ENCODE peak calls at places on chromosome 15, in eight cellular contexts. A, L, W, D, Q, T, S and N are unnamed samples.
A peak's percentile ranks its signal among the peaks of the same experiment; 100 is the strongest.

GRCh38 chr15:31268108-31268501 is 58.5 kb upstream of the KLF13 start:
- DNase-seq in A (no peak), L (no peak), S (no peak), D (no peak), W (no peak), T (no peak), Q (peak; percentile 10), N (no peak)

GRCh38 chr15:27248251-27248650 is 277.3 kb downstream of the GABRG3 start:
- DNase-seq in W (no peak), D (no peak), T (no peak), S (no peak), A (no peak), L (no peak), Q (no peak), N (no peak)

GRCh38 chr15:52709172-52709979 is 30.2 kb upstream of the ATOSA start:
- DNase-seq in T (no peak), Q (peak; percentile 26), D (no peak), S (no peak), A (peak; percentile 54), L (no peak), W (no peak), N (no peak)

GRCh38 chr15:31843426-31844055 is 186.8 kb upstream of the CHRNA7 start:
- DNase-seq in A (no peak), T (no peak), W (no peak), S (no peak), L (no peak), D (no peak), Q (no peak), N (no peak)

GRCh38 chr15:38996111-38996541 is 431.5 kb upstream of the RASGRP1 start:
- DNase-seq in W (peak; percentile 97), D (no peak), S (peak; percentile 95), Q (no peak), T (peak; percentile 87), A (no peak), L (no peak), N (peak; percentile 81)

GRCh38 chr15:33150993-33151392 is 43.5 kb downstream of the FMN1 start:
- DNase-seq in D (no peak), W (no peak), A (no peak), T (no peak), L (no peak), S (no peak), Q (no peak), N (no peak)

GRCh38 chr15:76575177-76576078 is 238.9 kb downstream of the ISL2 start:
- DNase-seq in W (no peak), L (no peak), D (no peak), S (no peak), A (no peak), T (peak; percentile 5), Q (peak; percentile 59), N (no peak)

GRCh38 chr15:49045691-49046112 is 544 bp downstream of the SECISBP2L start:
- DNase-seq in T (peak; percentile 62), S (peak; percentile 32), A (no peak), W (no peak), D (no peak), Q (peak; percentile 54), L (no peak), N (no peak)

GRCh38 chr15:71080705-71081104 is 34.6 kb upstream of the THSD4 start:
- DNase-seq in L (no peak), S (peak; percentile 93), A (no peak), T (peak; percentile 91), Q (no peak), W (peak; percentile 93), D (no peak), N (peak; percentile 94)

GRCh38 chr15:98150531-98150930 is 190.0 kb downstream of the ARRDC4 start:
- DNase-seq in A (no peak), W (no peak), S (no peak), L (no peak), Q (no peak), D (no peak), T (no peak), N (no peak)

GRCh38 chr15:48367483-48367882 is 36.3 kb downstream of the DUT start:
- DNase-seq in A (no peak), Q (no peak), S (peak; percentile 49), D (no peak), T (peak; percentile 88), L (no peak), W (no peak), N (no peak)

GRCh38 chr15:74799843-74800558 is 12.6 kb upstream of the LMAN1L start:
- DNase-seq in S (peak; percentile 66), D (no peak), T (peak; percentile 57), Q (peak; percentile 95), L (peak; percentile 98), A (peak; percentile 76), W (no peak), N (peak; percentile 31)

GRCh38 chr15:40929730-40930429 is 740 bp downstream of the DLL4 start:
- DNase-seq in D (no peak), L (peak; percentile 85), S (peak; percentile 65), A (peak; percentile 53), Q (no peak), W (no peak), T (peak; percentile 68), N (no peak)

GRCh38 chr15:65595960-65596359 is 15.0 kb downstream of the INTS14 start:
- DNase-seq in T (peak; percentile 25), D (no peak), Q (no peak), S (peak; percentile 22), L (no peak), A (no peak), W (no peak), N (no peak)

GRCh38 chr15:83999396-84000120 is 236.0 kb upstream of the GOLGA6L4 start:
- DNase-seq in D (no peak), L (no peak), Q (no peak), T (peak; percentile 22), S (no peak), A (no peak), W (no peak), N (no peak)

GRCh38 chr15:34055868-34056595 is 17.0 kb upstream of the AVEN start:
- DNase-seq in W (peak; percentile 78), D (no peak), L (no peak), T (peak; percentile 82), S (peak; percentile 92), Q (no peak), A (no peak), N (peak; percentile 28)

GRCh38 chr15:99421172-99421656 is 144.6 kb upstream of the MEF2A start:
- DNase-seq in T (peak; percentile 59), Q (no peak), S (peak; percentile 38), L (peak; percentile 45), A (no peak), D (no peak), W (no peak), N (no peak)

GRCh38 chr15:72319360-72319984 is 485 bp downstream of the CELF6 start:
- DNase-seq in A (peak; percentile 77), T (peak; percentile 49), D (peak; percentile 75), W (no peak), S (peak; percentile 67), Q (peak; percentile 76), L (peak; percentile 78), N (no peak)

GRCh38 chr15:57427367-57427821 is 51.1 kb downstream of the CGNL1 start:
- DNase-seq in L (no peak), Q (no peak), T (peak; percentile 16), D (no peak), W (peak; percentile 24), S (peak; percentile 74), A (no peak), N (peak; percentile 3)

GRCh38 chr15:51180009-51180408 is 85.3 kb upstream of the TNFAIP8L3 start:
- DNase-seq in S (no peak), L (no peak), A (no peak), W (no peak), D (no peak), Q (no peak), T (no peak), N (no peak)

GRCh38 chr15:97968380-97968779 is 7.9 kb downstream of the ARRDC4 start:
- DNase-seq in D (no peak), W (peak; percentile 87), A (no peak), L (no peak), Q (no peak), S (peak; percentile 81), T (peak; percentile 32), N (peak; percentile 84)

GRCh38 chr15:57323806-57324589 is 52.3 kb upstream of the CGNL1 start:
- DNase-seq in S (peak; percentile 18), Q (peak; percentile 49), W (no peak), T (peak; percentile 94), L (peak; percentile 94), D (no peak), A (no peak), N (no peak)

GRCh38 chr15:72175186-72176044 is 22.2 kb downstream of the GRAMD2A start:
- DNase-seq in T (no peak), W (no peak), L (peak; percentile 64), A (no peak), Q (no peak), D (no peak), S (no peak), N (no peak)

GRCh38 chr15:46280753-46281521 is 646.1 kb downstream of the SQOR start:
- DNase-seq in Q (no peak), W (no peak), D (no peak), L (no peak), T (no peak), S (no peak), A (no peak), N (no peak)
- TF ChIP-seq CTCF in Q (no peak), W (peak; percentile 25), D (no peak), L (peak; percentile 57), T (no peak), S (no peak), A (no peak), N (no peak)

GRCh38 chr15:79130535-79131130 is 40.1 kb upstream of the RASGRF1 start:
- DNase-seq in W (no peak), T (no peak), D (no peak), A (no peak), S (no peak), L (no peak), Q (no peak), N (no peak)
- TF ChIP-seq CTCF in W (no peak), T (peak; percentile 26), D (peak; percentile 29), A (no peak), S (no peak), L (peak; percentile 39), Q (no peak), N (no peak)

GRCh38 chr15:82648257-82649103 is 1.3 kb upstream of the CPEB1 start:
- DNase-seq in Q (no peak), D (no peak), L (no peak), S (peak; percentile 8), A (no peak), W (no peak), T (no peak), N (no peak)
- TF ChIP-seq CTCF in Q (no peak), D (no peak), L (no peak), S (no peak), A (no peak), W (no peak), T (no peak), N (no peak)

DNA sequence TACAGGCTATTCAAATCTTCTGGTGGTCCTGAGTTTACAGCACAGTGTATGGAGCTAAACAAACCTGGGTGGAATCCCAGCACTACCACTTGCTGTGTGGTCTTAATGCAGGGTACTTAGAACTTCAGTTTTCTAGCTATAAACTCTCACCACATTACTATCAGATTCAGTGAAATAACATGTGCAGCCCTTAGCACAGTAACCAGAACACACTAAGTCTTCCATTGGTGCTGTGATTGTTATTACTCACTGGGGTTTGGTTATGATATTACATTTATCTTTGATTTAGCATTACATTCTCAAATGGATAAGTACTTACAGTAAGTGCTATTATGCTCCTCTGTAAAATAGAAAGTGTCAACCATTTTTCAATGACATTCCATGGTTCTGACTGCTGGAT is 81.9 kb downstream of the PDE8A start:
- DNase-seq in S (no peak), L (no peak), W (no peak), T (no peak), D (no peak), Q (no peak), A (no peak), N (no peak)
- TF ChIP-seq CTCF in S (no peak), L (no peak), W (no peak), T (no peak), D (no peak), Q (no peak), A (no peak), N (no peak)